ENCODE peak calls at places on chromosomes 5 and 9, in five cellular contexts. One of them, this sample, is unnamed.

GRCh38 chr5:103465891-103466290 is 96.7 kb downstream of the NUDT12 start:
- DNase-seq in K562: no peak
- DNase-seq in SK-N-SH: no peak
- DNase-seq in HepG2: no peak
- DNase-seq in GM12878: no peak
- DNase-seq in this sample: no peak

GRCh38 chr5:124744170-124744911 is 2.1 kb downstream of the ZNF608 start:
- DNase-seq in K562: no peak
- DNase-seq in SK-N-SH: no peak
- DNase-seq in HepG2: no peak
- DNase-seq in GM12878: no peak
- DNase-seq in this sample: no peak

GRCh38 chr5:128579111-128579510 is 41.1 kb upstream of the FBN2 start:
- DNase-seq in K562: no peak
- DNase-seq in SK-N-SH: no peak
- DNase-seq in HepG2: no peak
- DNase-seq in GM12878: no peak
- DNase-seq in this sample: no peak

GRCh38 chr9:80784647-80785046 is 904.7 kb downstream of the TLE1 start:
- DNase-seq in K562: no peak
- DNase-seq in SK-N-SH: no peak
- DNase-seq in HepG2: no peak
- DNase-seq in GM12878: no peak
- DNase-seq in this sample: no peak

GRCh38 chr9:123679330-123679987 is 250.5 kb downstream of the DENND1A start:
- DNase-seq in K562: no peak
- DNase-seq in SK-N-SH: peak; percentile 59
- DNase-seq in HepG2: peak; percentile 88
- DNase-seq in GM12878: peak; percentile 95
- DNase-seq in this sample: peak; percentile 9

GRCh38 chr5:161400583-161400982 is 145.9 kb downstream of the GABRB2 start:
- DNase-seq in K562: no peak
- DNase-seq in SK-N-SH: no peak
- DNase-seq in HepG2: no peak
- DNase-seq in GM12878: no peak
- DNase-seq in this sample: no peak

GRCh38 chr5:172334196-172334595 is 50.6 kb upstream of the UBTD2 start:
- DNase-seq in K562: no peak
- DNase-seq in SK-N-SH: no peak
- DNase-seq in HepG2: no peak
- DNase-seq in GM12878: no peak
- DNase-seq in this sample: no peak

GRCh38 chr5:170404398-170404797 is 15.2 kb upstream of the KCNMB1 start:
- DNase-seq in K562: no peak
- DNase-seq in SK-N-SH: no peak
- DNase-seq in HepG2: no peak
- DNase-seq in GM12878: no peak
- DNase-seq in this sample: peak; percentile 78

GRCh38 chr5:149205625-149206523 is 64.6 kb downstream of the ABLIM3 start:
- DNase-seq in K562: no peak
- DNase-seq in SK-N-SH: no peak
- DNase-seq in HepG2: no peak
- DNase-seq in GM12878: no peak
- DNase-seq in this sample: no peak

GRCh38 chr9:102499468-102499867 is 495.7 kb upstream of the CYLC2 start:
- DNase-seq in K562: no peak
- DNase-seq in SK-N-SH: no peak
- DNase-seq in HepG2: peak; percentile 3
- DNase-seq in GM12878: no peak
- DNase-seq in this sample: no peak

GRCh38 chr5:36459191-36460135 is 146.9 kb upstream of the SLC1A3 start:
- DNase-seq in K562: peak; percentile 62
- DNase-seq in SK-N-SH: no peak
- DNase-seq in HepG2: peak; percentile 10
- DNase-seq in GM12878: peak; percentile 4
- DNase-seq in this sample: peak; percentile 17

GRCh38 chr5:75522025-75522424 is 10.3 kb downstream of the POLK start:
- DNase-seq in K562: no peak
- DNase-seq in SK-N-SH: no peak
- DNase-seq in HepG2: no peak
- DNase-seq in GM12878: no peak
- DNase-seq in this sample: no peak

GRCh38 chr9:74874220-74874619 is 13.5 kb downstream of the TRPM6 start:
- DNase-seq in K562: no peak
- DNase-seq in SK-N-SH: no peak
- DNase-seq in HepG2: no peak
- DNase-seq in GM12878: no peak
- DNase-seq in this sample: no peak

GRCh38 chr9:2241461-2241874 is 226.3 kb downstream of the SMARCA2 start:
- DNase-seq in K562: no peak
- DNase-seq in SK-N-SH: peak; percentile 33
- DNase-seq in HepG2: no peak
- DNase-seq in GM12878: no peak
- DNase-seq in this sample: no peak

GRCh38 chr5:76145945-76146344 is 62.8 kb downstream of the SV2C start:
- DNase-seq in K562: peak; percentile 36
- DNase-seq in SK-N-SH: no peak
- DNase-seq in HepG2: peak; percentile 16
- DNase-seq in GM12878: no peak
- DNase-seq in this sample: no peak

GRCh38 chr5:26802944-26803343 is 235.4 kb downstream of the CDH9 start:
- DNase-seq in K562: no peak
- DNase-seq in SK-N-SH: no peak
- DNase-seq in HepG2: no peak
- DNase-seq in GM12878: no peak
- DNase-seq in this sample: no peak

GRCh38 chr5:17004441-17005086 is 68.5 kb upstream of the MYO10 start:
- DNase-seq in K562: no peak
- DNase-seq in SK-N-SH: no peak
- DNase-seq in HepG2: no peak
- DNase-seq in GM12878: no peak
- DNase-seq in this sample: no peak

GRCh38 chr5:128538249-128539037 is 398 bp upstream of the FBN2 start:
- DNase-seq in K562: no peak
- DNase-seq in SK-N-SH: peak; percentile 16
- DNase-seq in HepG2: no peak
- DNase-seq in GM12878: no peak
- DNase-seq in this sample: peak; percentile 93

GRCh38 chr5:3694819-3695218 is 99.2 kb downstream of the IRX1 start:
- DNase-seq in K562: no peak
- DNase-seq in SK-N-SH: no peak
- DNase-seq in HepG2: no peak
- DNase-seq in GM12878: no peak
- DNase-seq in this sample: no peak
- TF ChIP-seq REST in K562: no peak
- TF ChIP-seq REST in SK-N-SH: no peak
- TF ChIP-seq REST in HepG2: no peak
- TF ChIP-seq REST in GM12878: no peak
- TF ChIP-seq REST in this sample: no peak

GRCh38 chr5:106171132-106171531 is 1499.6 kb downstream of the EFNA5 start:
- DNase-seq in K562: no peak
- DNase-seq in SK-N-SH: no peak
- DNase-seq in HepG2: no peak
- DNase-seq in GM12878: no peak
- DNase-seq in this sample: no peak
- TF ChIP-seq GABPA in K562: no peak
- TF ChIP-seq GABPA in SK-N-SH: no peak
- TF ChIP-seq GABPA in HepG2: no peak
- TF ChIP-seq GABPA in GM12878: no peak
- TF ChIP-seq GABPA in this sample: no peak

DNA sequence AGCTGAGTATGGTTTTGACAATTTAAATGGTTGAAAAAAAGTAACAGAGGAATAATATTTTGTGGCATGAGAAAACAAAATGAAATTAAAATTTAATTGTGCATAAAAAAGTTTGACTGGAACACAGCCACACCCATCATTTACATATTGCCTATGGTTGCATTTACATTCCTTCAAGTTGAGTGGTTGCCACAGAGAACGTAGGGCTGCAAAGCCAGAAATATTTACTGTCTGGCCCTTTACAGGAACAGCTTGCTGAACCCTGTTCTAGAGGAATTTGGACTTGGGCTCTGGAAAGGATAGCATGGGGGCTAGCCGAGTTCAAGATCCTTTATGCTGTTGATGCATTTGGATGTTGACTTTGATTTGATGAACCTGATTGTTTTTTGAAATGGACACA is 197.5 kb upstream of the CLINT1 start:
- DNase-seq in K562: no peak
- DNase-seq in SK-N-SH: no peak
- DNase-seq in HepG2: no peak
- DNase-seq in GM12878: no peak
- DNase-seq in this sample: no peak
- TF ChIP-seq REST in K562: no peak
- TF ChIP-seq REST in SK-N-SH: no peak
- TF ChIP-seq REST in HepG2: no peak
- TF ChIP-seq REST in GM12878: no peak
- TF ChIP-seq REST in this sample: no peak

GRCh38 chr9:36845844-36846243 is 188.2 kb downstream of the PAX5 start:
- DNase-seq in K562: peak; percentile 11
- DNase-seq in SK-N-SH: no peak
- DNase-seq in HepG2: no peak
- DNase-seq in GM12878: no peak
- DNase-seq in this sample: no peak

GRCh38 chr9:36844961-36845360 is 189.1 kb downstream of the PAX5 start:
- DNase-seq in K562: no peak
- DNase-seq in SK-N-SH: no peak
- DNase-seq in HepG2: no peak
- DNase-seq in GM12878: no peak
- DNase-seq in this sample: no peak

GRCh38 chr9:36843964-36844363 is 190.1 kb downstream of the PAX5 start:
- DNase-seq in K562: no peak
- DNase-seq in SK-N-SH: no peak
- DNase-seq in HepG2: no peak
- DNase-seq in GM12878: no peak
- DNase-seq in this sample: no peak

GRCh38 chr9:36840895-36841536 is 193.1 kb downstream of the PAX5 start:
- DNase-seq in K562: no peak
- DNase-seq in SK-N-SH: no peak
- DNase-seq in HepG2: peak; percentile 64
- DNase-seq in GM12878: no peak
- DNase-seq in this sample: no peak

GRCh38 chr9:36842560-36843530 is 191.2 kb downstream of the PAX5 start:
- DNase-seq in K562: no peak
- DNase-seq in SK-N-SH: peak; percentile 46
- DNase-seq in HepG2: no peak
- DNase-seq in GM12878: no peak
- DNase-seq in this sample: no peak
- TF ChIP-seq GABPA in K562: no peak
- TF ChIP-seq GABPA in SK-N-SH: no peak
- TF ChIP-seq GABPA in HepG2: no peak
- TF ChIP-seq GABPA in GM12878: no peak
- TF ChIP-seq GABPA in this sample: no peak

DNA sequence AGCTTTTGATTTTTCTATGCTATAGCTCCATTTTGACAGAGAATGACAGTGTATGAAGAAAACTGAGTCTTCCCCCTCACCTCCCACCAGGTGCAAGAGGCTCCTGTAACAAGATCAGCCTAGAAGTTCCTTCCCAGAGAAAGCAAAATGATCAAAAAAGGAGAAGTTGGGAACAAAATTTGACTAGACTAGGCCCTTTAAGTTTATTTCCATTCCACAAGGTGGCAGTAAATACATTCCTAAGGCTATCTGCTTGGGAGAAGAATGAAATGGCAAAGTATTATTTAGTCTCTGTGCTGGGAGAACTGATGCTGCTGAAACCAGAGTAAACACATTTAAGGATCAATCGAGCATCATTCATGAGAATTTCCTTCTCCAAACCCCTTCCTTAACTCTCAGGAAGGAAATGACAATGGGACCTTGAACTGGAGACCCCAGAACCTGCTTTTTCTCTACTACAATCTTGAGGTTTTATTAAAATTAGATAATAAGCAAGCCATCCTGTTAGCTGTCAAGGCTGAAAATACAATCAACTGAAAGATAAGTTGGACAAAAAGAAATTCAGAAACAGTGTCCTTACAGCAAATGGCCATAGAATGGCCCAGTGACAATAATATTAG is 133.1 kb upstream of the TUT7 start:
- DNase-seq in K562: peak; percentile 19
- DNase-seq in SK-N-SH: peak; percentile 59
- DNase-seq in HepG2: peak; percentile 23
- DNase-seq in GM12878: no peak
- DNase-seq in this sample: no peak
- TF ChIP-seq REST in K562: no peak
- TF ChIP-seq REST in SK-N-SH: no peak
- TF ChIP-seq REST in HepG2: no peak
- TF ChIP-seq REST in GM12878: no peak
- TF ChIP-seq REST in this sample: no peak

GRCh38 chr5:97918614-97919013 is 735.6 kb upstream of the RIOK2 start:
- DNase-seq in K562: no peak
- DNase-seq in SK-N-SH: no peak
- DNase-seq in HepG2: no peak
- DNase-seq in GM12878: no peak
- DNase-seq in this sample: no peak
- TF ChIP-seq GABPA in K562: no peak
- TF ChIP-seq GABPA in SK-N-SH: no peak
- TF ChIP-seq GABPA in HepG2: no peak
- TF ChIP-seq GABPA in GM12878: no peak
- TF ChIP-seq GABPA in this sample: no peak

This sample was measured in HL-60.